ENCODE peak calls at places on chromosomes 16 and 17, in eight cellular contexts. One of them, this sample, is unnamed.

GRCh38 chr16:85751665-85752501 is 987 bp upstream of the C16orf74 start:
- DNase-seq in H7: peak
- DNase-seq in thoracic aorta: no peak
- DNase-seq in left ventricle myocardium inferior: no peak
- DNase-seq in fibroblast of lung: peak
- DNase-seq in AG10803: no peak
- DNase-seq in fibroblast of mammary gland: no peak
- DNase-seq in GM23248: peak
- DNase-seq in this sample: no peak

GRCh38 chr17:82323514-82324234 is 6.3 kb upstream of the CD7 start:
- DNase-seq in H7: no peak
- DNase-seq in thoracic aorta: no peak
- DNase-seq in left ventricle myocardium inferior: no peak
- DNase-seq in fibroblast of lung: no peak
- DNase-seq in AG10803: no peak
- DNase-seq in fibroblast of mammary gland: no peak
- DNase-seq in GM23248: no peak
- DNase-seq in this sample: no peak

GRCh38 chr17:21007646-21008045 is 35.2 kb downstream of the USP22 start:
- DNase-seq in H7: no peak
- DNase-seq in thoracic aorta: no peak
- DNase-seq in left ventricle myocardium inferior: no peak
- DNase-seq in fibroblast of lung: no peak
- DNase-seq in AG10803: no peak
- DNase-seq in fibroblast of mammary gland: no peak
- DNase-seq in GM23248: no peak
- DNase-seq in this sample: no peak

GRCh38 chr17:65181237-65182061 is 44.3 kb downstream of the RGS9 start:
- DNase-seq in H7: no peak
- DNase-seq in thoracic aorta: no peak
- DNase-seq in left ventricle myocardium inferior: no peak
- DNase-seq in fibroblast of lung: no peak
- DNase-seq in AG10803: no peak
- DNase-seq in fibroblast of mammary gland: no peak
- DNase-seq in GM23248: no peak
- DNase-seq in this sample: no peak

GRCh38 chr17:32936157-32936893 is 8.4 kb downstream of the TMEM98 start:
- DNase-seq in H7: no peak
- DNase-seq in thoracic aorta: no peak
- DNase-seq in left ventricle myocardium inferior: no peak
- DNase-seq in fibroblast of lung: no peak
- DNase-seq in AG10803: no peak
- DNase-seq in fibroblast of mammary gland: no peak
- DNase-seq in GM23248: no peak
- DNase-seq in this sample: no peak

GRCh38 chr17:42459983-42460300 is 1.3 kb downstream of the ATP6V0A1 start:
- DNase-seq in H7: peak
- DNase-seq in thoracic aorta: no peak
- DNase-seq in left ventricle myocardium inferior: no peak
- DNase-seq in fibroblast of lung: peak
- DNase-seq in AG10803: peak
- DNase-seq in fibroblast of mammary gland: peak
- DNase-seq in GM23248: peak
- DNase-seq in this sample: no peak

GRCh38 chr16:87160752-87161337 is 156.3 kb downstream of the C16orf95 start:
- DNase-seq in H7: no peak
- DNase-seq in thoracic aorta: no peak
- DNase-seq in left ventricle myocardium inferior: no peak
- DNase-seq in fibroblast of lung: no peak
- DNase-seq in AG10803: no peak
- DNase-seq in fibroblast of mammary gland: no peak
- DNase-seq in GM23248: no peak
- DNase-seq in this sample: no peak

GRCh38 chr16:82682757-82683156 is 56.0 kb downstream of the CDH13 start:
- DNase-seq in H7: no peak
- DNase-seq in thoracic aorta: no peak
- DNase-seq in left ventricle myocardium inferior: no peak
- DNase-seq in fibroblast of lung: no peak
- DNase-seq in AG10803: no peak
- DNase-seq in fibroblast of mammary gland: no peak
- DNase-seq in GM23248: no peak
- DNase-seq in this sample: no peak

GRCh38 chr17:40909755-40910154 is 24.7 kb upstream of the KRT20 start:
- DNase-seq in H7: no peak
- DNase-seq in thoracic aorta: no peak
- DNase-seq in left ventricle myocardium inferior: no peak
- DNase-seq in fibroblast of lung: peak
- DNase-seq in AG10803: peak
- DNase-seq in fibroblast of mammary gland: peak
- DNase-seq in GM23248: peak
- DNase-seq in this sample: peak

GRCh38 chr17:46994993-46995392 is 15.9 kb upstream of the RPRML start:
- DNase-seq in H7: no peak
- DNase-seq in thoracic aorta: no peak
- DNase-seq in left ventricle myocardium inferior: no peak
- DNase-seq in fibroblast of lung: no peak
- DNase-seq in AG10803: no peak
- DNase-seq in fibroblast of mammary gland: no peak
- DNase-seq in GM23248: no peak
- DNase-seq in this sample: no peak

GRCh38 chr17:4583796-4584124 is 569 bp upstream of the SMTNL2 start:
- DNase-seq in H7: peak
- DNase-seq in thoracic aorta: no peak
- DNase-seq in left ventricle myocardium inferior: no peak
- DNase-seq in fibroblast of lung: no peak
- DNase-seq in AG10803: no peak
- DNase-seq in fibroblast of mammary gland: no peak
- DNase-seq in GM23248: peak
- DNase-seq in this sample: peak

GRCh38 chr17:4584835-4585187 is 482 bp downstream of the SMTNL2 start:
- DNase-seq in H7: peak
- DNase-seq in thoracic aorta: no peak
- DNase-seq in left ventricle myocardium inferior: no peak
- DNase-seq in fibroblast of lung: no peak
- DNase-seq in AG10803: no peak
- DNase-seq in fibroblast of mammary gland: no peak
- DNase-seq in GM23248: no peak
- DNase-seq in this sample: no peak

GRCh38 chr17:4585203-4585939 is 1.0 kb downstream of the SMTNL2 start:
- DNase-seq in H7: peak
- DNase-seq in thoracic aorta: no peak
- DNase-seq in left ventricle myocardium inferior: no peak
- DNase-seq in fibroblast of lung: no peak
- DNase-seq in AG10803: no peak
- DNase-seq in fibroblast of mammary gland: no peak
- DNase-seq in GM23248: no peak
- DNase-seq in this sample: no peak

GRCh38 chr17:4583206-4583605 is 1.1 kb upstream of the SMTNL2 start:
- DNase-seq in H7: no peak
- DNase-seq in thoracic aorta: no peak
- DNase-seq in left ventricle myocardium inferior: no peak
- DNase-seq in fibroblast of lung: no peak
- DNase-seq in AG10803: no peak
- DNase-seq in fibroblast of mammary gland: no peak
- DNase-seq in GM23248: no peak
- DNase-seq in this sample: no peak

GRCh38 chr17:4584125-4584834 is at the start of gene SMTNL2:
- DNase-seq in H7: peak
- DNase-seq in thoracic aorta: no peak
- DNase-seq in left ventricle myocardium inferior: peak
- DNase-seq in fibroblast of lung: no peak
- DNase-seq in AG10803: no peak
- DNase-seq in fibroblast of mammary gland: no peak
- DNase-seq in GM23248: peak
- DNase-seq in this sample: peak
- H3K4me3 ChIP-seq in H7: peak
- H3K4me3 ChIP-seq in thoracic aorta: peak
- H3K4me3 ChIP-seq in left ventricle myocardium inferior: peak
- H3K4me3 ChIP-seq in fibroblast of lung: no peak
- H3K4me3 ChIP-seq in AG10803: no peak
- H3K4me3 ChIP-seq in fibroblast of mammary gland: no peak
- H3K4me3 ChIP-seq in GM23248: peak
- H3K4me3 ChIP-seq in this sample: peak

GRCh38 chr17:78492116-78492799 is 84.9 kb downstream of the DNAH17 start:
- DNase-seq in H7: no peak
- DNase-seq in thoracic aorta: no peak
- DNase-seq in left ventricle myocardium inferior: no peak
- DNase-seq in fibroblast of lung: no peak
- DNase-seq in AG10803: no peak
- DNase-seq in fibroblast of mammary gland: no peak
- DNase-seq in GM23248: no peak
- DNase-seq in this sample: no peak

GRCh38 chr17:78490156-78490555 is 87.0 kb downstream of the DNAH17 start:
- DNase-seq in H7: no peak
- DNase-seq in thoracic aorta: no peak
- DNase-seq in left ventricle myocardium inferior: no peak
- DNase-seq in fibroblast of lung: no peak
- DNase-seq in AG10803: no peak
- DNase-seq in fibroblast of mammary gland: no peak
- DNase-seq in GM23248: no peak
- DNase-seq in this sample: no peak

GRCh38 chr17:78491236-78492115 is 85.7 kb downstream of the DNAH17 start:
- DNase-seq in H7: no peak
- DNase-seq in thoracic aorta: no peak
- DNase-seq in left ventricle myocardium inferior: no peak
- DNase-seq in fibroblast of lung: no peak
- DNase-seq in AG10803: no peak
- DNase-seq in fibroblast of mammary gland: no peak
- DNase-seq in GM23248: no peak
- DNase-seq in this sample: no peak

GRCh38 chr17:78488867-78489634 is 88.1 kb downstream of the DNAH17 start:
- DNase-seq in H7: no peak
- DNase-seq in thoracic aorta: no peak
- DNase-seq in left ventricle myocardium inferior: no peak
- DNase-seq in fibroblast of lung: no peak
- DNase-seq in AG10803: no peak
- DNase-seq in fibroblast of mammary gland: no peak
- DNase-seq in GM23248: peak
- DNase-seq in this sample: no peak

DNA sequence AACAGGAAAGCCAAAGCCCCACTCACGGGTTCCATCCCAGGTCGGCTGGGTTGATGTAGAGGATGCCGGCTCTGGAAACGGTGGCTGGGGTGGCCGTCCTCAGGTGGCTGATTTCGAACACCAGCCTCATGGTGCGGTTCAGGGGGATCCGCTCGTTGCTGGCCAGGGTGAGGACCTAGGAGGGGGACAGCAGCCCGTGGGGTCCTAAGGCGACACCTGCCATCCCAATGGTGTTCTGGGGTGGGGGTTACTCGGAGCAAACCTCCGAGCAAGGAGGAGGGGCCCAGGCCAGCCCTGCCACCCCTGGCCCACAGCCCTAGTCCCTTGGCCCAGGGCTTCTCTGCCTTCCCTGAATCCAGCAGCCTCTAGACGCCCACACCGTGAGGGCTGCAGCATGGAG is 86.5 kb downstream of the DNAH17 start:
- DNase-seq in H7: no peak
- DNase-seq in thoracic aorta: no peak
- DNase-seq in left ventricle myocardium inferior: no peak
- DNase-seq in fibroblast of lung: no peak
- DNase-seq in AG10803: no peak
- DNase-seq in fibroblast of mammary gland: no peak
- DNase-seq in GM23248: no peak
- DNase-seq in this sample: no peak
- H3K4me3 ChIP-seq in H7: no peak
- H3K4me3 ChIP-seq in thoracic aorta: no peak
- H3K4me3 ChIP-seq in left ventricle myocardium inferior: no peak
- H3K4me3 ChIP-seq in fibroblast of lung: no peak
- H3K4me3 ChIP-seq in AG10803: no peak
- H3K4me3 ChIP-seq in fibroblast of mammary gland: no peak
- H3K4me3 ChIP-seq in GM23248: no peak
- H3K4me3 ChIP-seq in this sample: no peak

GRCh38 chr16:29743827-29744531 is 1.8 kb downstream of the C16orf54 start:
- DNase-seq in H7: peak
- DNase-seq in thoracic aorta: no peak
- DNase-seq in left ventricle myocardium inferior: no peak
- DNase-seq in fibroblast of lung: no peak
- DNase-seq in AG10803: no peak
- DNase-seq in fibroblast of mammary gland: no peak
- DNase-seq in GM23248: no peak
- DNase-seq in this sample: no peak
- H3K4me3 ChIP-seq in H7: no peak
- H3K4me3 ChIP-seq in thoracic aorta: no peak
- H3K4me3 ChIP-seq in left ventricle myocardium inferior: no peak
- H3K4me3 ChIP-seq in fibroblast of lung: no peak
- H3K4me3 ChIP-seq in AG10803: no peak
- H3K4me3 ChIP-seq in fibroblast of mammary gland: no peak
- H3K4me3 ChIP-seq in GM23248: no peak
- H3K4me3 ChIP-seq in this sample: no peak

DNA sequence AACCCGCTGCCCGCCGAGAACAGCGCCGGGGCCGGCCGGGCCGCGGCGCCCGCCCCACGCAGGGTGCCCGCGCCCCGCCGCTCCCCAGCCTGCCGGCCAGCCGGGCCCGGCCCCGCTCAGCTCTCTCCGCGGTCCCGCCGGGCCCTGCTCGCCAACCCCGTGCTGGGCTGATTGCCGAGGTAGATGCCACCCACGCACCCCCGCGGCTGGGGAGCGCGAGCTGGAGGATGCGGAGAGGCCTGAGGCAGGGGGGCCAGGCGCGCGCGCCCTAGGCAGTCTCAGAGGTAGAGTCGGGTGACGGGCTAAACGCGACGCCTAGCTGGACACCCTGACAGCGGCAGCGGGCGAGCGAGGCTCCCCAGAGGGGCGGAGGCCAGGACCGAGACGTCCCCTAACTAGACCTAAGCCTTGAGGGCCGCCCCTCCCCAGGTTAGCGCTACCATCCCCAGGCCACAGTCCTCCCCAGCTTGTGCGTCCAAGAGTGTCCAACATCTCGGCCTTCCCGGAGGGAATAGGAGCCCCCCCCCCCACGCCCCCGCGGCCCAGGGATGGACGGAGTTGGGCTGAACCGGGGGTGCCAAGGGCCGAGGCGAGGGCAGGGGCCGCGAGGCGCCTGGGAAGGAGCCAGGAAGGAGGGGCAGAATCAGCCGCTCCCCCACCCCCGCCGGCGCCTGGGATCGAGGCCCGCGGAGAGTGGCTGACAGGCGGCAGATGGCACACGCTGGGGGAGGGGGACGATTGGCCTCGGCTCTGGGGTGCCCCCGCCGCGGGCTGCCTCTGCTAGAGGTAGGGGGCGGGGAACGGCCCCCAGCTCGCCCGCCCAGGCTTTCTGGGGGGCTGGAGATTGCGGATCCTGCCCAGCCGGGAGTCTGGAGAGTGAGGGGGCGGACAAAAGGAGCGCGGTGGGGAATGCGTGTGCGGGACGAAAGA is 2.6 kb upstream of the ZNF423 start:
- DNase-seq in H7: peak
- DNase-seq in thoracic aorta: peak
- DNase-seq in left ventricle myocardium inferior: peak
- DNase-seq in fibroblast of lung: no peak
- DNase-seq in AG10803: no peak
- DNase-seq in fibroblast of mammary gland: peak
- DNase-seq in GM23248: peak
- DNase-seq in this sample: peak
- H3K4me3 ChIP-seq in H7: peak
- H3K4me3 ChIP-seq in thoracic aorta: peak
- H3K4me3 ChIP-seq in left ventricle myocardium inferior: peak
- H3K4me3 ChIP-seq in fibroblast of lung: peak
- H3K4me3 ChIP-seq in AG10803: peak
- H3K4me3 ChIP-seq in fibroblast of mammary gland: peak
- H3K4me3 ChIP-seq in GM23248: peak
- H3K4me3 ChIP-seq in this sample: peak